ENCODE peak calls at places on chromosome 11, in four cellular contexts. F is fibroblast of lung, J is amniotic stem cell, B is HS-27A. G is an unnamed sample.
A peak's percentile ranks its signal among the peaks of the same experiment; 100 is the strongest.

GRCh38 chr11:102007567-102008437 is 39.4 kb upstream of the CFAP300 start:
- DNase-seq in F (peak; percentile 50), J (peak; percentile 32), B (no peak), G (peak; percentile 71)

GRCh38 chr11:45879803-45880685 is 5.4 kb upstream of the MAPK8IP1 start:
- DNase-seq in F (peak; percentile 42), J (no peak), B (no peak), G (peak; percentile 20)

GRCh38 chr11:61472868-61473267 is 35.7 kb upstream of the LRRC10B start:
- DNase-seq in F (peak; percentile 71), J (no peak), B (no peak), G (no peak)

GRCh38 chr11:8768625-8769333 is 86.2 kb downstream of the RPL27A start:
- DNase-seq in F (peak; percentile 89), J (peak; percentile 78), B (peak; percentile 89), G (peak; percentile 30)

GRCh38 chr11:11480951-11481350 is 127.9 kb upstream of the CSNK2A3 start:
- DNase-seq in F (peak; percentile 14), J (no peak), B (no peak), G (no peak)

GRCh38 chr11:109421981-109422590 is at the start of gene C11orf87:
- DNase-seq in F (peak; percentile 35), J (no peak), B (no peak), G (no peak)

GRCh38 chr11:68792400-68792955 is 41.2 kb upstream of the TESMIN start:
- DNase-seq in F (peak; percentile 58), J (no peak), B (no peak), G (no peak)

GRCh38 chr11:76648061-76648460 is 22.5 kb downstream of the LRRC32 start:
- DNase-seq in F (no peak), J (no peak), B (no peak), G (no peak)

GRCh38 chr11:68796779-68797178 is 44.9 kb downstream of the CPT1A start:
- DNase-seq in F (peak; percentile 20), J (no peak), B (no peak), G (no peak)

GRCh38 chr11:76770642-76771445 is 12.3 kb upstream of the TSKU start:
- DNase-seq in F (peak; percentile 98), J (peak; percentile 76), B (peak; percentile 90), G (no peak)

GRCh38 chr11:8225589-8226036 is 38.1 kb downstream of the LMO1 start:
- DNase-seq in F (peak; percentile 36), J (no peak), B (no peak), G (peak; percentile 72)

GRCh38 chr11:69939551-69940245 is 120.5 kb upstream of the FGF3 start:
- DNase-seq in F (peak; percentile 75), J (no peak), B (no peak), G (no peak)

GRCh38 chr11:67486481-67487195 is 3.8 kb downstream of the AIP start:
- DNase-seq in F (no peak), J (no peak), B (no peak), G (no peak)

GRCh38 chr11:61785837-61786402 is 6.5 kb downstream of the TMEM258 start:
- DNase-seq in F (no peak), J (no peak), B (no peak), G (no peak)

GRCh38 chr11:111586305-111586915 is 15.8 kb upstream of the SIK2 start:
- DNase-seq in F (peak; percentile 58), J (no peak), B (no peak), G (peak; percentile 86)

GRCh38 chr11:2578006-2578933 is 121.5 kb downstream of the KCNQ1OT1 start:
- DNase-seq in F (no peak), J (no peak), B (no peak), G (no peak)

GRCh38 chr11:70352074-70352473 is 46.3 kb upstream of the CTTN start:
- DNase-seq in F (no peak), J (no peak), B (no peak), G (peak; percentile 81)

GRCh38 chr11:58926251-58926650 is 13.0 kb upstream of the GLYATL1 start:
- DNase-seq in F (peak; percentile 43), J (no peak), B (no peak), G (no peak)

GRCh38 chr11:47264119-47264915 is 5.6 kb upstream of the MADD start:
- DNase-seq in F (peak; percentile 72), J (no peak), B (no peak), G (no peak)

GRCh38 chr11:130124096-130124495 is 35.5 kb upstream of the ST14 start:
- DNase-seq in F (peak; percentile 82), J (peak; percentile 20), B (no peak), G (peak; percentile 28)

GRCh38 chr11:117182551-117182935 is 4.0 kb downstream of the SIDT2 start:
- DNase-seq in F (no peak), J (no peak), B (no peak), G (no peak)

GRCh38 chr11:72792437-72793021 is 1.3 kb downstream of the STARD10 start:
- DNase-seq in F (no peak), J (no peak), B (no peak), G (no peak)

GRCh38 chr11:43789700-43790443 is 90.8 kb upstream of the ALKBH3 start:
- DNase-seq in F (peak; percentile 79), J (peak; percentile 55), B (peak; percentile 73), G (no peak)

GRCh38 chr11:86726118-86726748 is 53.8 kb upstream of the ME3 start:
- DNase-seq in F (peak; percentile 88), J (no peak), B (no peak), G (no peak)

GRCh38 chr11:94597896-94598295 is 30.7 kb downstream of the PIWIL4 start:
- DNase-seq in F (peak; percentile 4), J (no peak), B (no peak), G (peak; percentile 72)

G was measured in OCI-M1.